ENCODE peak calls at places on chromosomes 3 and 15, in four cellular contexts. One of them, this sample, is unnamed. For H3K27me3, the result is how much of the 10 kb centered on the place peaks cover.

GRCh38 chr15:70796516-70797310 is 33.4 kb upstream of the UACA start:
- DNase-seq in upper lobe of left lung: peak
- DNase-seq in endothelial cell of umbilical vein: no peak
- DNase-seq in breast epithelium: no peak
- DNase-seq in this sample: no peak

GRCh38 chr15:80694624-80695098 is 449 bp upstream of the ABHD17C start:
- DNase-seq in upper lobe of left lung: no peak
- DNase-seq in endothelial cell of umbilical vein: no peak
- DNase-seq in breast epithelium: no peak
- DNase-seq in this sample: no peak

GRCh38 chr3:12496453-12496761 is 12.1 kb downstream of the TSEN2 start:
- DNase-seq in upper lobe of left lung: no peak
- DNase-seq in endothelial cell of umbilical vein: no peak
- DNase-seq in breast epithelium: no peak
- DNase-seq in this sample: no peak

GRCh38 chr3:99872633-99873254 is 55.1 kb downstream of the CMSS1 start:
- DNase-seq in upper lobe of left lung: no peak
- DNase-seq in endothelial cell of umbilical vein: peak
- DNase-seq in breast epithelium: no peak
- DNase-seq in this sample: no peak

GRCh38 chr3:170740726-170741591 is 129.0 kb downstream of the RPL22L1 start:
- DNase-seq in upper lobe of left lung: no peak
- DNase-seq in endothelial cell of umbilical vein: no peak
- DNase-seq in breast epithelium: peak
- DNase-seq in this sample: no peak

GRCh38 chr3:284316-284715 is 87.8 kb downstream of the CHL1 start:
- DNase-seq in upper lobe of left lung: no peak
- DNase-seq in endothelial cell of umbilical vein: no peak
- DNase-seq in breast epithelium: no peak
- DNase-seq in this sample: no peak

GRCh38 chr3:46656778-46657556 is 36.5 kb downstream of the ALS2CL start:
- DNase-seq in upper lobe of left lung: no peak
- DNase-seq in endothelial cell of umbilical vein: no peak
- DNase-seq in breast epithelium: no peak
- DNase-seq in this sample: no peak

GRCh38 chr3:24943961-24944360 is 449.3 kb upstream of the THRB start:
- DNase-seq in upper lobe of left lung: no peak
- DNase-seq in endothelial cell of umbilical vein: no peak
- DNase-seq in breast epithelium: no peak
- DNase-seq in this sample: no peak

DNA sequence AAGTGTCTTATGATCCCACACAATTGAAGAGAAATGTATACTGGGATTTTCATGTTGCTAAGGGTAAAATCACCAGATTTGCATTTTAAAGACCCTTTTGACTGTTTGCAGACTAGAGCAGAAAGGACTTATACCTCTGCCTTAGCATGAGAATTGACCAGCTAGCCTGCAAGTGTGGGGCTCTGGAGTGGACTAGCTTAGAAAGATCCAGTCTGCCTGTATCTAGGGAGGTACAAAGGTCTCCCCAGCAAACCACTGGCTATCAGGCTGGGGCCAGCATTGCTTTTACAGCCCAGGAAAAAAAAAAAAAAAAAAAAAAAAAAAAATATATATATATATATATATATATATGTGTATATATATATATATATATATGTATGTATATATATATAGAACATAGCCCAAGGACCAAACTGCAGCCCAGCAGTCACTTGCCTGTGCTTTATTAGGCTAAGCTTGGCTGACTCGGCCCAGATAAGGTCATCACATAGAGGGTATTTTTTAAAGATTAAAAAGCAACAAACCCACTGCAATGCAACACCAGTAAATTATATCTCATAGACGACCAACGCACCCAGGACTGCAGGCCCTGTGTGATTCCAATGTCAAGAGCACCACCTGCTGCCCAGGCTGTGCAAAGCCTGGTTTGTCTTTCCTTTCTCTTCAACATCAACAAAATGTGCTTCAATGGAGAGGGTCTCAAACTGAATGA is 63.7 kb downstream of the DCLK3 start:
- DNase-seq in upper lobe of left lung: no peak
- DNase-seq in endothelial cell of umbilical vein: peak
- DNase-seq in breast epithelium: no peak
- DNase-seq in this sample: no peak
- H3K4me3 ChIP-seq in upper lobe of left lung: no peak
- H3K4me3 ChIP-seq in endothelial cell of umbilical vein: no peak
- H3K4me3 ChIP-seq in breast epithelium: no peak
- H3K4me3 ChIP-seq in this sample: no peak

DNA sequence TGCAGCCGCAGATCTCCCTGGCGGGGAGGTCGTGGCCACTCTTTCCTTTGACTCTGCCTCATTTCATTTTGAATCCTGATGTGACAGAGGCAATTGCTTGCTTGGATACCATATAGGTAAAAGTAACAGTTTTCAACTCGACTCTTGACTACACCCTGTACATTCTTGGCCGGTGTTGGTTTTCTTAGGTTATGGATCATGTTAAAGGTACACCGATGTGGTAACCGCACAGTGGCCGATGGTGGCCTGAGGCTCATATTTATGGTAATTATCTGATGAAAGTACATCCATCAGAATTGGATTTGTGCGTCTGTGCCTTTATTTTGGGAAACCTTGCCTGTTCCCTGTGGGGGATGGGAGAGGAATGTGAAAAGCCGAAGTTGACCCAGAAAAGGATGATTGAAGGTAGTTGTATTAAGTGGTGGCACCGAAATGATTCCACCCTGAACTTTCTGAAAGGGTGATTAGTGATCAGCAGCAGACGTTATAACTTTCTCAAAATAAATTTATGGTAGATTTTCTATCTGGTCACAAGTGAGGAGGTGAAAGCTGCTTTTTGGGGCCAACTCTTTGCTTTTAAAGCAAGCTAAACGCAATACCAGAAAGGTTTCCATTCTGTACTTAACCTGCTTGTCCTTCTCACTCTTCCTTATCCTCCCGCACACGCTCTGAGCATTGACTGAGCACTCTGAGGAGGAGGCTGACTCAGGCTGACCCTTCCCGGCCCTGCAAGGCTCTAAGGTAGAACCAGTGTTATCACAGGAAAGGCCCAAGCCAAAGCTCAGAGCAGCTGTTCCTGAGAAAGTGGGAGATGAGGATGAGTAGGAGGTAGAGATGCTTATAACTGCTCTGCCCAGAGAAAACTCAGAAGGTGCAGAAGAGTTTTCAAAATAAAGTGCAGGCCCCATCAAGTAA is 2.0 kb downstream of the B3GNT5 start:
- DNase-seq in upper lobe of left lung: no peak
- DNase-seq in endothelial cell of umbilical vein: peak
- DNase-seq in breast epithelium: no peak
- DNase-seq in this sample: peak
- H3K27me3 ChIP-seq in upper lobe of left lung: under half
- H3K27me3 ChIP-seq in endothelial cell of umbilical vein: under half
- H3K27me3 ChIP-seq in breast epithelium: under half
- H3K27me3 ChIP-seq in this sample: under half

GRCh38 chr15:84657748-84658079 is 285 bp downstream of the NMB start:
- DNase-seq in upper lobe of left lung: no peak
- DNase-seq in endothelial cell of umbilical vein: no peak
- DNase-seq in breast epithelium: no peak
- DNase-seq in this sample: no peak

GRCh38 chr15:84653584-84653909 is 536 bp downstream of the WDR73 start:
- DNase-seq in upper lobe of left lung: no peak
- DNase-seq in endothelial cell of umbilical vein: no peak
- DNase-seq in breast epithelium: no peak
- DNase-seq in this sample: no peak

GRCh38 chr15:84656972-84657371 is 1.0 kb downstream of the NMB start:
- DNase-seq in upper lobe of left lung: peak
- DNase-seq in endothelial cell of umbilical vein: no peak
- DNase-seq in breast epithelium: no peak
- DNase-seq in this sample: no peak

GRCh38 chr15:84653910-84654688 is at the start of gene WDR73:
- DNase-seq in upper lobe of left lung: peak
- DNase-seq in endothelial cell of umbilical vein: peak
- DNase-seq in breast epithelium: peak
- DNase-seq in this sample: peak

GRCh38 chr15:84654689-84655453 is 788 bp upstream of the WDR73 start:
- DNase-seq in upper lobe of left lung: peak
- DNase-seq in endothelial cell of umbilical vein: peak
- DNase-seq in breast epithelium: peak
- DNase-seq in this sample: peak
- TF ChIP-seq POLR2AphosphoS5 in upper lobe of left lung: no peak
- TF ChIP-seq POLR2AphosphoS5 in endothelial cell of umbilical vein: no peak
- TF ChIP-seq POLR2AphosphoS5 in breast epithelium: no peak
- TF ChIP-seq POLR2AphosphoS5 in this sample: no peak

GRCh38 chr3:52218953-52219650 is 6.3 kb downstream of the TLR9 start:
- DNase-seq in upper lobe of left lung: peak
- DNase-seq in endothelial cell of umbilical vein: peak
- DNase-seq in breast epithelium: peak
- DNase-seq in this sample: no peak

GRCh38 chr3:52218026-52218425 is 7.4 kb downstream of the TLR9 start:
- DNase-seq in upper lobe of left lung: no peak
- DNase-seq in endothelial cell of umbilical vein: peak
- DNase-seq in breast epithelium: no peak
- DNase-seq in this sample: no peak

GRCh38 chr3:52216585-52217408 is 8.6 kb downstream of the TLR9 start:
- DNase-seq in upper lobe of left lung: peak
- DNase-seq in endothelial cell of umbilical vein: peak
- DNase-seq in breast epithelium: peak
- DNase-seq in this sample: no peak

GRCh38 chr3:52217409-52217805 is 8.0 kb downstream of the TLR9 start:
- DNase-seq in upper lobe of left lung: no peak
- DNase-seq in endothelial cell of umbilical vein: no peak
- DNase-seq in breast epithelium: no peak
- DNase-seq in this sample: no peak

GRCh38 chr3:52218454-52218853 is 7.0 kb downstream of the TLR9 start:
- DNase-seq in upper lobe of left lung: no peak
- DNase-seq in endothelial cell of umbilical vein: no peak
- DNase-seq in breast epithelium: no peak
- DNase-seq in this sample: no peak
- H3K4me3 ChIP-seq in upper lobe of left lung: no peak
- H3K4me3 ChIP-seq in endothelial cell of umbilical vein: no peak
- H3K4me3 ChIP-seq in breast epithelium: no peak
- H3K4me3 ChIP-seq in this sample: no peak